ENCODE peak calls at places on chromosome 22, in eight cellular contexts. M, F, D, V, Q, C, A and G are unnamed samples.

GRCh38 chr22:36587289-36588154 is 58.6 kb upstream of the EIF3D start:
- DNase-seq in M (peak), F (no peak), D (no peak), V (no peak), Q (no peak), C (no peak), A (peak), G (no peak)

GRCh38 chr22:29503811-29504372 is 23.9 kb downstream of the NEFH start:
- DNase-seq in M (peak), F (peak), D (no peak), V (no peak), Q (no peak), C (no peak), A (peak), G (no peak)

GRCh38 chr22:29689872-29690213 is 30.0 kb upstream of the CABP7 start:
- DNase-seq in M (peak), F (peak), D (peak), V (peak), Q (no peak), C (peak), A (peak), G (peak)

GRCh38 chr22:46453006-46453828 is 84.2 kb downstream of the CELSR1 start:
- DNase-seq in M (no peak), F (peak), D (no peak), V (peak), Q (no peak), C (no peak), A (no peak), G (no peak)

GRCh38 chr22:46966495-46966845 is 204.0 kb downstream of the TBC1D22A start:
- DNase-seq in M (no peak), F (no peak), D (no peak), V (no peak), Q (no peak), C (no peak), A (peak), G (no peak)

GRCh38 chr22:45891996-45892621 is 84.9 kb downstream of the WNT7B start:
- DNase-seq in M (no peak), F (no peak), D (no peak), V (no peak), Q (no peak), C (no peak), A (no peak), G (no peak)

GRCh38 chr22:45680932-45681700 is 9.5 kb downstream of the ATXN10 start:
- DNase-seq in M (no peak), F (no peak), D (peak), V (no peak), Q (no peak), C (no peak), A (peak), G (no peak)

GRCh38 chr22:29166180-29166579 is 39.5 kb upstream of the EMID1 start:
- DNase-seq in M (no peak), F (no peak), D (no peak), V (no peak), Q (peak), C (peak), A (no peak), G (peak)

GRCh38 chr22:29630987-29631386 is 27.6 kb downstream of the NF2 start:
- DNase-seq in M (no peak), F (no peak), D (no peak), V (no peak), Q (no peak), C (no peak), A (no peak), G (no peak)

GRCh38 chr22:29268511-29269229 is 602 bp downstream of the EWSR1 start:
- DNase-seq in M (peak), F (peak), D (peak), V (peak), Q (peak), C (no peak), A (peak), G (peak)

GRCh38 chr22:37381489-37381888 is 45.8 kb downstream of the ELFN2 start:
- DNase-seq in M (no peak), F (no peak), D (no peak), V (no peak), Q (no peak), C (no peak), A (peak), G (no peak)

GRCh38 chr22:36472689-36473088 is 8.8 kb downstream of the TXN2 start:
- DNase-seq in M (no peak), F (no peak), D (no peak), V (no peak), Q (no peak), C (no peak), A (no peak), G (no peak)

GRCh38 chr22:46373838-46374662 is 38.5 kb downstream of the TRMU start:
- DNase-seq in M (no peak), F (no peak), D (peak), V (no peak), Q (no peak), C (no peak), A (no peak), G (peak)

GRCh38 chr22:32309585-32310251 is 47.9 kb upstream of the RFPL3 start:
- DNase-seq in M (no peak), F (no peak), D (no peak), V (no peak), Q (no peak), C (no peak), A (no peak), G (no peak)

GRCh38 chr22:25366876-25367466 is 147.5 kb downstream of the CRYBB2 start:
- DNase-seq in M (no peak), F (no peak), D (no peak), V (no peak), Q (no peak), C (no peak), A (no peak), G (no peak)

GRCh38 chr22:49570032-49570848 is 257.4 kb downstream of the BRD1 start:
- DNase-seq in M (no peak), F (no peak), D (no peak), V (no peak), Q (peak), C (no peak), A (no peak), G (no peak)

GRCh38 chr22:47116426-47117341 is 354.2 kb downstream of the TBC1D22A start:
- DNase-seq in M (no peak), F (no peak), D (no peak), V (no peak), Q (peak), C (no peak), A (no peak), G (no peak)

GRCh38 chr22:44730490-44731356 is 21.7 kb upstream of the ARHGAP8 start:
- DNase-seq in M (no peak), F (no peak), D (no peak), V (no peak), Q (no peak), C (no peak), A (no peak), G (no peak)

GRCh38 chr22:32545801-32546200 is 71.2 kb downstream of the FBXO7 start:
- DNase-seq in M (no peak), F (no peak), D (no peak), V (no peak), Q (peak), C (no peak), A (peak), G (no peak)

GRCh38 chr22:48896766-48897637 is 930.7 kb downstream of the BRD1 start:
- DNase-seq in M (no peak), F (no peak), D (no peak), V (no peak), Q (peak), C (no peak), A (no peak), G (no peak)

GRCh38 chr22:38080847-38081635 is 2.9 kb downstream of the SLC16A8 start:
- DNase-seq in M (peak), F (no peak), D (peak), V (no peak), Q (no peak), C (no peak), A (peak), G (no peak)

GRCh38 chr22:46113910-46114517 is 36.3 kb upstream of the PPARA start:
- DNase-seq in M (no peak), F (no peak), D (no peak), V (no peak), Q (peak), C (no peak), A (no peak), G (no peak)

DNA sequence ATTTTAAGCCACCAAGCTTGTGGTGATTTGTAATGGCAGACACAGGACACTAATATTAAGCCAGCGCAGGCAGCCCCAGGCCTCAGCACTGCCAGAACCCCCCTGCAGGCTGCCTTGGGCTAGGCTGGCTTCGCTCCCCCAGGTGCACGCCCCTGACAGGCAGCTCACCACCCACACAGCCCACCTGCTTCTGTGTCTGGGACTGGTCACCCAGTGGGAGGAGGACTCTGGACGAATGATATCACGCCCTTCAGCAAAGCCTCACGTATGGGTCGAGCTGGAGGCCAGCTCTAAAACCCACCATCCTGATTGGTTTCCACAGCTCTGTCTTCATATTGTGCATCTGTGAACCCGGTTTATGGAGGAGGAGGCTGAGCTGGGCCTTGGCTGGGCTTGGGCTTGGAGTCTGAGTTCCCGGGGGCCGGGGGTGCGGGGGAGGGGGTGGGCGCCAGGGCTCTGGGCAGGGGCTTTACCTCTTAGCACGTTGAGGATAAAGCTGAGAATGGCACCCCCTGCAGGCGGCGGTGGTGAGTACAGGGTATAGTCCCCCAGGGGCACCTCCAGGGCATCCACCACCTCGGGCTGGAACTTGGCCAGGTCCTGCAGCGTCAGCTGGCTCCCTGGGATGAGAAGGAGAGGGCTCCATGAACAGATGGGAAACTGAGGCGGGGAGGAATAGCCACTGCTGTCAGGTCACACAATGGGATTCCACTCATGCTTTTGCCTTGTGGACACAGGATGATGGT is 13.8 kb downstream of the GGT5 start:
- DNase-seq in M (peak), F (no peak), D (peak), V (peak), Q (peak), C (peak), A (no peak), G (peak)
- TF ChIP-seq CTCF in M (peak), F (no peak), D (peak), V (peak), Q (no peak), C (peak), A (peak), G (peak)

GRCh38 chr22:43477151-43477725 is 65.4 kb downstream of the MPPED1 start:
- DNase-seq in M (no peak), F (no peak), D (no peak), V (no peak), Q (no peak), C (no peak), A (no peak), G (no peak)
- TF ChIP-seq CTCF in M (no peak), F (no peak), D (no peak), V (no peak), Q (no peak), C (no peak), A (no peak), G (no peak)

GRCh38 chr22:42632096-42632495 is 8.3 kb downstream of the ATP5MGL start:
- DNase-seq in M (peak), F (no peak), D (no peak), V (no peak), Q (no peak), C (no peak), A (no peak), G (no peak)
- TF ChIP-seq CTCF in M (peak), F (peak), D (peak), V (peak), Q (no peak), C (peak), A (peak), G (peak)

GRCh38 chr22:22103078-22103593 is 120.5 kb upstream of the TOP3B start:
- DNase-seq in M (peak), F (no peak), D (no peak), V (peak), Q (no peak), C (no peak), A (no peak), G (peak)

GRCh38 chr22:22098457-22099193 is 116.0 kb upstream of the TOP3B start:
- DNase-seq in M (no peak), F (no peak), D (no peak), V (no peak), Q (no peak), C (no peak), A (no peak), G (peak)

GRCh38 chr22:22099194-22099486 is 116.6 kb upstream of the TOP3B start:
- DNase-seq in M (no peak), F (no peak), D (no peak), V (no peak), Q (no peak), C (peak), A (no peak), G (peak)

GRCh38 chr22:22097727-22098228 is 115.2 kb upstream of the TOP3B start:
- DNase-seq in M (no peak), F (no peak), D (no peak), V (no peak), Q (no peak), C (no peak), A (no peak), G (no peak)

DNA sequence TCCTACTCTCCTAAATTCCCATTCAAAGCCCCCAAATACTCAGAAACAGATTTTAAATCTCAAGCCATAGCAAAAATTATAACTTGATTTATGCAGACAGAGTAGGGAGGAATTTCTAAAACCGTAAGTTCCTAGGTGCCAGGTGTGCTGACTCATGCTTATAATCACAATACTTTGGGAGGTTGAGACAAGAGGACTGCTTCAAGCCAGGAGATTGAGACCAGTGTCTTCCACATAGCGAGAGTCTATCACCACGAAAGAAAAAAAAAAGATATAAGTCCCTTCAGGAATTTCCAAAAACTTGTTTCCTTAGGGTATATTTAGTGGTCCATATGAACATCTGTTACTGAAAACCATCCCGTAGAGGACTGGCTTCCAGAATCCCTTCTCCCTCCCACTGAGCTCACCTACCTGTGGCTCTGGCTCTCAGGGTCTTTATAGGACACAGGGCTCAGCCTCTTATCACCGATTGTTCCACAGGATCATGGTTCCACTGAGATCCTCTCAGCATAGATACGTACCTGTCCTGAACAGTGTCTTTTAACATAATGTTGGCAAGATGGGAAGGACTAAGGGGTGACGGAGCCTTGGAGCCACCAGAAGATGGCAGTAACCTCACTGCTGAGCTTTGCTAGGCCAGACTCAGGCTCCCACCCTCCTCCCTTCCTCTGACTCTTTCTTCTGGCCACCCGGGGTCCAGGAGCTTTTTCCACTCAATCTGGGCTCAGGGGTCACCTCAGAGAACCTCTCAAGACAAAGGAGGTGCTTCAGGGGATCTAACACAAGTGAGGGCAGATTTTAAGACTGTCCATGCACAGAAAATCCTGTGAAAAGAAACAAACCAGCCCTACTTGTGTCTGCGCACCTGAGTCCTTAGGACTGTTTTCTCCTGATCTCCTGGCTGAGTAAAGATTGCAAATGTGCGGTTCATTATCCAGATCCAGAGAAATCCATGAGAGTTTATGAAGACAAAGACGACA is 117.5 kb upstream of the TOP3B start:
- DNase-seq in M (peak), F (no peak), D (no peak), V (no peak), Q (no peak), C (no peak), A (peak), G (peak)
- TF ChIP-seq CTCF in M (peak), F (no peak), D (peak), V (peak), Q (no peak), C (peak), A (peak), G (no peak)

DNA sequence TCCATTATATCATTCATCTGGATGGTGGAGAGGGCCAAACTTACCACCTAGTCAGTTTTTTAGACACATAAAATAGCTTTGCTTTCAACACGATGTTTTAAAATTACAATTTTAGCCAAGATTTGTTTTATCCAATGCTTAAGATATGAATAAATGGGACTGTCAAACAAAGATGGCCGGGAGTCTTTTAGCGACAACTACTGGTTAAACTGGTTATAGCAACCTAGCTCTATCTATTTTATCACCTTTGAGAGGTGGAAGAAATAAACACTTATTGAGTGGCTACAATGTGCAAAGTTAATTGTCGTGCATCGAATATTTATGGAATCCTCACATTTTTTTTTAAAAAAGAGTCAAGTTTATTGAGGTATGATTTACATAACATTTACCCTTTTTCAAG is 279.8 kb downstream of the MIAT start:
- DNase-seq in M (no peak), F (no peak), D (no peak), V (no peak), Q (no peak), C (no peak), A (no peak), G (no peak)
- TF ChIP-seq CTCF in M (no peak), F (no peak), D (no peak), V (peak), Q (no peak), C (no peak), A (no peak), G (no peak)